ENCODE peak calls at places on chromosomes 1 and 21, in five cellular contexts. P is small intestine; S is body of pancreas; B is left ventricle myocardium inferior; O is CD8-positive, alpha-beta memory T cell. R is an unnamed sample.
A peak's percentile ranks its signal among the peaks of the same experiment; 100 is the strongest.

GRCh38 chr1:11731719-11732283 is 4.1 kb upstream of the AGTRAP start:
- DNase-seq in P (no peak), S (no peak), B (peak; percentile 81), O (peak; percentile 38), R (peak; percentile 84)

GRCh38 chr1:243791586-243792267 is 58.3 kb downstream of the AKT3 start:
- DNase-seq in P (peak; percentile 1), S (peak; percentile 12), B (no peak), O (no peak), R (peak; percentile 55)

GRCh38 chr1:171802207-171802606 is 20.7 kb downstream of the METTL13 start:
- DNase-seq in P (no peak), S (no peak), B (no peak), O (no peak), R (no peak)

GRCh38 chr1:38004284-38005101 is 821 bp downstream of the FHL3 start:
- DNase-seq in P (no peak), S (no peak), B (no peak), O (no peak), R (peak; percentile 21)

GRCh38 chr1:37817481-37817880 is 9.5 kb upstream of the YRDC start:
- DNase-seq in P (no peak), S (peak; percentile 80), B (peak; percentile 33), O (no peak), R (no peak)

GRCh38 chr1:226763741-226764264 is 24.7 kb upstream of the ITPKB start:
- DNase-seq in P (no peak), S (no peak), B (no peak), O (no peak), R (no peak)

GRCh38 chr21:37683396-37684114 is 232.7 kb downstream of the KCNJ6 start:
- DNase-seq in P (no peak), S (no peak), B (no peak), O (no peak), R (no peak)

GRCh38 chr1:46041974-46042373 is 90.5 kb downstream of the PIK3R3 start:
- DNase-seq in P (no peak), S (peak; percentile 28), B (no peak), O (no peak), R (no peak)

GRCh38 chr1:238404506-238404905 is 513.8 kb upstream of the ZP4 start:
- DNase-seq in P (no peak), S (no peak), B (no peak), O (no peak), R (no peak)
- H3K27ac ChIP-seq in P (no peak overlapping the region), S (no peak overlapping the region), B (no peak overlapping the region), O (no peak overlapping the region), R (no peak overlapping the region)

DNA sequence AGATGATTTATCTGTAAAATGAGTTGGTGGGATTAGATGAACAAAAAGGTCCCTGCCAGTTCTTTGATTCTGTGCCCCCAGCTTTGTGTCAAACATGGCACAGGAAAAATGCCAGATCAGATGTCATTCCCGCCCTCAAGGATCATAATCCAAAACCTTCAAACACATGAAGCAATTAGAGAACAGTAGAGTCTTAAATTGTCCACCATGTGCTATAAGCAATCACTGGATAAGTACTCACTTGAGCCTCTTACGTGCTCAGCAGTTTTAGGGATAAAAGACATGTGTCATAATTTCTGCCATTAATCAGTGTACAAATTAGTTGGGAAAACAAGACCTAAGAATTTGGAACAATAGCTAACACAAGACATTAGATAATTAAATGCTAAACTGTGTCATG is 15.4 kb upstream of the KIAA0040 start:
- DNase-seq in P (no peak), S (no peak), B (no peak), O (no peak), R (no peak)
- H3K4me1 ChIP-seq in P (no peaks in the 10 kb centered on the region), S (no peaks in the 10 kb centered on the region), B (peaks cover 6% of the 10 kb centered on the region), O (peaks cover 59% of the 10 kb centered on the region), R (no peaks in the 10 kb centered on the region)

GRCh38 chr1:100141192-100141591 is 8.2 kb downstream of the TRMT13 start:
- DNase-seq in P (peak; percentile 72), S (no peak), B (no peak), O (no peak), R (no peak)
- H3K27ac ChIP-seq in P (no peak overlapping the region), S (no peak overlapping the region), B (no peak overlapping the region), O (no peak overlapping the region), R (no peak overlapping the region)

GRCh38 chr1:23422313-23422877 is 2.2 kb downstream of the TCEA3 start:
- DNase-seq in P (peak; percentile 79), S (peak; percentile 84), B (peak; percentile 78), O (peak; percentile 60), R (peak; percentile 87)
- H3K4me1 ChIP-seq in P (peaks cover 4% of the 10 kb centered on the region), S (peaks cover 74% of the 10 kb centered on the region), B (peaks cover 76% of the 10 kb centered on the region), O (peaks cover 22% of the 10 kb centered on the region), R (peaks cover 25% of the 10 kb centered on the region)

GRCh38 chr1:23530089-23530749 is 814 bp downstream of the E2F2 start:
- DNase-seq in P (no peak), S (peak; percentile 6), B (no peak), O (no peak), R (no peak)
- H3K27ac ChIP-seq in P (peak overlapping the region; percentile 94), S (no peak overlapping the region), B (no peak overlapping the region), O (no peak overlapping the region), R (no peak overlapping the region)

GRCh38 chr1:25554426-25554780 is 11.0 kb downstream of the LDLRAP1 start:
- DNase-seq in P (no peak), S (no peak), B (no peak), O (no peak), R (no peak)
- H3K4me1 ChIP-seq in P (peaks cover 4% of the 10 kb centered on the region), S (peaks cover 38% of the 10 kb centered on the region), B (peaks cover 89% of the 10 kb centered on the region), O (peaks cover 100% of the 10 kb centered on the region), R (peaks cover 39% of the 10 kb centered on the region)

GRCh38 chr1:59453297-59453970 is 156.5 kb downstream of the FGGY start:
- DNase-seq in P (no peak), S (no peak), B (no peak), O (no peak), R (no peak)

GRCh38 chr1:59452559-59452958 is 155.7 kb downstream of the FGGY start:
- DNase-seq in P (no peak), S (no peak), B (no peak), O (no peak), R (no peak)

GRCh38 chr1:59455206-59455605 is 158.3 kb downstream of the FGGY start:
- DNase-seq in P (peak; percentile 55), S (no peak), B (no peak), O (no peak), R (no peak)

GRCh38 chr1:59446257-59446901 is 149.5 kb downstream of the FGGY start:
- DNase-seq in P (no peak), S (no peak), B (no peak), O (no peak), R (no peak)

DNA sequence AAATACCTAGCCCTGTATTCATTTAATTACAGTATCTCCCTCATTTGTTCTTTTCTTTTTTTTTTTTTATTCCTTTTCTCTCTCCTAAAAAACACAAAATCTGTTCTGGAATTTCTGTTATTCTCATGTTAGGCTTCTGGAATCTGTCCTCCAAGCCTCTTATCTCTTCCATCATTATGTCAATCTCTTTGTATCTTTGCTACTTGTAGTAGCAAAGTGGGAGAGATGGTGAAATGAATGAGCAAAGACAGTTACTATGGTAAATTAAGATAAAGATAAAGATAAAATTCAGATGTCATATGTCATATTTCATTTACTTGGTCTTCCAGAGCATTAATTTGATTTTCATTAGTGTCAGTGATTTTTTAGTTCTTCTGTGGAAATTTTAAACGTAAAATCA is 155.1 kb downstream of the FGGY start:
- DNase-seq in P (no peak), S (no peak), B (no peak), O (no peak), R (no peak)
- H3K27ac ChIP-seq in P (no peak overlapping the region), S (no peak overlapping the region), B (no peak overlapping the region), O (no peak overlapping the region), R (no peak overlapping the region)

DNA sequence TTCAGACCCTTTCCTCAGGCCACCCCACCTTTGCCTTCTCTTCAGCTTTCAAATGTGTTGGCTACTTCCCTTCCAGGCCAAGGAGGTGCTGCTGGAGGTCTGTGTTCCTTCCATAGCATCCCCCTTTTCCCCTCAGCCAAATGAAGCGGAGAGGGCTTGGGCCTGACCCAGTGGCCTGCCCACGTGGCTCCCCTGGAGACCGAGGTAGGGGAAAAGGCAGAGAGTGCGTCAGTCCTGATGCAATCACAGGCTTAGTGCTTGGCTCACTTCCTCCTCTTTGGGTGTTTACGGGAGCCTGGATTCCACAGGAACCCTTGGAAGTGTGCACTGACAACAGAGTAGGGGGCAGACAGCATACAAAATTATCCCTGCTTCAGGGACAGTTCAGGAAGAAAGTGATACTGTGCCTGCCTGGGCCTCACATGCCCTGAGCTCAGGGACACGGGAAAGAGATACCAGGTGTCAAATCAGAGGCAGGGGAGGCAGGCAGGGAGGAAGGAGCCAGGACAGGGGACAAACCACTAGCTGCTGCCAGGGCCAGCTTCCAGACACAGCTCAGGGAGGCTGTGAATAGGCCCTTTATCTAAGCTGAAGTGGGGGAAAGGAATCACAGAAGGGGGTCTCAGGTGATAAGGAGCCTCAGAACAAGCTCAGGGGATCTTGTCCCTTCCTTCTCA is 16.6 kb upstream of the PTP4A2 start:
- DNase-seq in P (peak; percentile 72), S (peak; percentile 61), B (peak; percentile 83), O (no peak), R (peak; percentile 92)
- H3K4me1 ChIP-seq in P (peaks cover 8% of the 10 kb centered on the region), S (peaks cover 22% of the 10 kb centered on the region), B (peaks cover 67% of the 10 kb centered on the region), O (peaks cover 45% of the 10 kb centered on the region), R (peaks cover 23% of the 10 kb centered on the region)

GRCh38 chr1:93995837-93996526 is 86.8 kb upstream of the GCLM start:
- DNase-seq in P (no peak), S (no peak), B (no peak), O (no peak), R (no peak)

GRCh38 chr1:93992954-93993353 is 83.7 kb upstream of the GCLM start:
- DNase-seq in P (peak; percentile 28), S (no peak), B (no peak), O (no peak), R (no peak)

GRCh38 chr1:93991269-93991668 is 82.0 kb upstream of the GCLM start:
- DNase-seq in P (no peak), S (no peak), B (no peak), O (no peak), R (no peak)

GRCh38 chr1:93992190-93992589 is 83.0 kb upstream of the GCLM start:
- DNase-seq in P (no peak), S (no peak), B (no peak), O (no peak), R (no peak)

GRCh38 chr1:93993731-93994130 is 84.5 kb upstream of the GCLM start:
- DNase-seq in P (no peak), S (no peak), B (no peak), O (no peak), R (no peak)
- H3K27ac ChIP-seq in P (no peak overlapping the region), S (no peak overlapping the region), B (no peak overlapping the region), O (no peak overlapping the region), R (no peak overlapping the region)

R was measured in tibial artery.